ENCODE peak calls at places on chromosomes 1 and 21, in eight cellular contexts. S is heart right ventricle, O is PC-9, F is IMR-90, V is BJ, M is fibroblast of pulmonary artery, K is foreskin fibroblast, G is AG10803. E is an unnamed sample.

GRCh38 chr21:46119565-46120271 is 21.8 kb downstream of the COL6A2 start:
- DNase-seq in S (peak; percentile 7), O (no peak), F (no peak), V (no peak), M (no peak), K (no peak), G (no peak), E (no peak)

GRCh38 chr1:37622131-37622530 is 12.6 kb downstream of the RSPO1 start:
- DNase-seq in S (no peak), O (no peak), F (no peak), V (no peak), M (no peak), K (no peak), G (no peak), E (no peak)

GRCh38 chr21:14056771-14057191 is 154.0 kb downstream of the LIPI start:
- DNase-seq in S (peak; percentile 7), O (no peak), F (no peak), V (no peak), M (no peak), K (no peak), G (no peak), E (no peak)

GRCh38 chr1:55803429-55803828 is 588.3 kb upstream of the USP24 start:
- DNase-seq in S (no peak), O (no peak), F (no peak), V (no peak), M (no peak), K (no peak), G (no peak), E (no peak)

GRCh38 chr1:65247419-65248359 is 61.7 kb upstream of the DNAJC6 start:
- DNase-seq in S (no peak), O (peak; percentile 90), F (peak; percentile 61), V (peak; percentile 99), M (peak; percentile 83), K (peak; percentile 89), G (peak; percentile 97), E (peak; percentile 91)

GRCh38 chr1:18748435-18748834 is 111.0 kb downstream of the TAS1R2 start:
- DNase-seq in S (no peak), O (no peak), F (no peak), V (no peak), M (no peak), K (no peak), G (no peak), E (no peak)

GRCh38 chr1:72000809-72001208 is 281.5 kb downstream of the NEGR1 start:
- DNase-seq in S (no peak), O (peak; percentile 15), F (peak; percentile 34), V (no peak), M (peak; percentile 13), K (no peak), G (peak; percentile 5), E (no peak)

GRCh38 chr1:51733793-51734522 is 117.1 kb downstream of the OSBPL9 start:
- DNase-seq in S (no peak), O (no peak), F (no peak), V (no peak), M (no peak), K (no peak), G (peak; percentile 50), E (no peak)

GRCh38 chr1:40877681-40878080 is 15.5 kb upstream of the CITED4 start:
- DNase-seq in S (peak; percentile 27), O (peak; percentile 82), F (peak; percentile 91), V (peak; percentile 61), M (peak; percentile 92), K (peak; percentile 96), G (peak; percentile 90), E (peak; percentile 86)

GRCh38 chr1:84365225-84366221 is 32.8 kb upstream of the DNASE2B start:
- DNase-seq in S (no peak), O (peak; percentile 58), F (peak; percentile 99), V (peak; percentile 98), M (peak; percentile 97), K (peak; percentile 98), G (peak; percentile 96), E (peak; percentile 89)

GRCh38 chr1:21573971-21574458 is 64.8 kb downstream of the ALPL start:
- DNase-seq in S (peak; percentile 84), O (peak; percentile 68), F (peak; percentile 75), V (no peak), M (peak; percentile 87), K (peak; percentile 39), G (peak; percentile 61), E (no peak)

GRCh38 chr1:203287109-203287893 is 18.0 kb upstream of the BTG2 start:
- DNase-seq in S (peak; percentile 55), O (no peak), F (no peak), V (no peak), M (peak; percentile 65), K (no peak), G (no peak), E (no peak)

GRCh38 chr1:12480031-12480430 is 138.0 kb downstream of the DHRS3 start:
- DNase-seq in S (no peak), O (no peak), F (no peak), V (no peak), M (no peak), K (no peak), G (no peak), E (no peak)

GRCh38 chr1:17744666-17745563 is 10.2 kb upstream of the ACTL8 start:
- DNase-seq in S (no peak), O (no peak), F (no peak), V (no peak), M (peak; percentile 11), K (no peak), G (no peak), E (no peak)
- TF ChIP-seq CTCF in S (no peak), O (no peak), F (no peak), V (no peak), M (peak; percentile 20), K (no peak), G (no peak), E (peak; percentile 7)

GRCh38 chr1:207840380-207840779 is 70.5 kb downstream of the CD34 start:
- DNase-seq in S (no peak), O (no peak), F (no peak), V (no peak), M (no peak), K (no peak), G (no peak), E (no peak)
- TF ChIP-seq CTCF in S (no peak), O (no peak), F (no peak), V (peak; percentile 9), M (peak; percentile 10), K (no peak), G (no peak), E (peak; percentile 7)

GRCh38 chr1:228370941-228371740 is 35.5 kb downstream of the TRIM11 start:
- DNase-seq in S (peak; percentile 83), O (peak; percentile 85), F (no peak), V (no peak), M (no peak), K (no peak), G (no peak), E (no peak)

GRCh38 chr1:228368801-228369607 is 37.6 kb downstream of the TRIM11 start:
- DNase-seq in S (peak; percentile 76), O (no peak), F (peak; percentile 28), V (no peak), M (peak; percentile 35), K (no peak), G (no peak), E (no peak)

GRCh38 chr1:228369608-228370438 is 36.8 kb downstream of the TRIM11 start:
- DNase-seq in S (peak; percentile 58), O (no peak), F (no peak), V (no peak), M (no peak), K (no peak), G (no peak), E (no peak)

GRCh38 chr1:228371741-228372182 is 34.9 kb downstream of the TRIM11 start:
- DNase-seq in S (no peak), O (no peak), F (no peak), V (no peak), M (no peak), K (no peak), G (no peak), E (no peak)

DNA sequence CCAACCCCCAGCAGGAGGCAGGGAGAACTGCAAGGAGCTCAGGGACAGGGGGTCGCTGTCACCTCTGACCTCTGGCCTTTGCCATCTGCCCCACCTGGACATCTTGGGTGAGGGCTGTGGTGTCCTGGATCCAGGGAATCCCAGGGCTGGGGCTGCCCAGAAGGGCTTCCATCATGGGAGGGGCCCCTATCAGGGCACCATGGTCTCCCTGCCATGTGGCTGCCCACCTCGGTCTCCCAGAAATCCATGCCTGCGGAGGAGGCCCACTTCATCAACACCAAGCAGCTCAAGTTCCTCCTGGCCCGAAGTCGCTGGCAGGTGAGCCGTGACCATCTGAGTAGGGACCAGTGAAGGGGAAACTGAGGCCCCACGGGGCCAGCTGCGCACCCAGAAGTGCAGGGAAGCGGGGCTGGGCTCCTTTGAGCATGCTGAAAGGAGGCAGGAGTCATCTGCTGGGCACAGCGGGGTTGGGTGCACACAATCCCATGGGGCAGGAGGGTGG is 36.1 kb downstream of the TRIM11 start:
- DNase-seq in S (peak; percentile 20), O (no peak), F (no peak), V (no peak), M (no peak), K (no peak), G (no peak), E (no peak)
- TF ChIP-seq CTCF in S (no peak), O (no peak), F (no peak), V (no peak), M (no peak), K (no peak), G (no peak), E (no peak)

GRCh38 chr1:147390185-147390542 is 147.7 kb downstream of the CHD1L start:
- DNase-seq in S (no peak), O (no peak), F (no peak), V (no peak), M (no peak), K (no peak), G (no peak), E (no peak)
- TF ChIP-seq CTCF in S (no peak), O (peak; percentile 12), F (no peak), V (no peak), M (no peak), K (no peak), G (no peak), E (no peak)

GRCh38 chr1:154404984-154405761 is at the start of gene IL6R:
- DNase-seq in S (peak; percentile 91), O (peak; percentile 88), F (peak; percentile 93), V (peak; percentile 57), M (peak; percentile 95), K (peak; percentile 92), G (peak; percentile 95), E (no peak)
- TF ChIP-seq CTCF in S (peak; percentile 76), O (peak; percentile 29), F (peak; percentile 42), V (peak; percentile 39), M (no peak), K (peak; percentile 35), G (peak; percentile 31), E (peak; percentile 54)

GRCh38 chr21:38376693-38377092 is 119.9 kb downstream of the KCNJ15 start:
- DNase-seq in S (no peak), O (no peak), F (no peak), V (no peak), M (no peak), K (no peak), G (no peak), E (no peak)
- TF ChIP-seq CTCF in S (no peak), O (no peak), F (no peak), V (no peak), M (no peak), K (no peak), G (no peak), E (no peak)